ENCODE peak calls at places on chromosomes 11 and 22, in seven cellular contexts. One of them, this sample, is unnamed.
A peak's percentile ranks its signal among the peaks of the same experiment; 100 is the strongest.

GRCh38 chr22:24826710-24827285 is 20.8 kb downstream of the SGSM1 start:
- DNase-seq in tibial artery: no peak
- DNase-seq in PC-3: no peak
- DNase-seq in adrenal gland: no peak
- DNase-seq in right lobe of liver: no peak
- DNase-seq in left ventricle myocardium inferior: no peak
- DNase-seq in endodermal cell: peak; percentile 28
- DNase-seq in this sample: peak; percentile 25

GRCh38 chr11:68848429-68848828 is 6.7 kb upstream of the CPT1A start:
- DNase-seq in left ventricle myocardium inferior: no peak
- DNase-seq in tibial artery: no peak
- DNase-seq in endodermal cell: no peak
- DNase-seq in adrenal gland: no peak
- DNase-seq in PC-3: no peak
- DNase-seq in right lobe of liver: no peak
- DNase-seq in this sample: no peak

GRCh38 chr11:64207247-64208085 is 945 bp downstream of the FERMT3 start:
- DNase-seq in left ventricle myocardium inferior: peak; percentile 69
- DNase-seq in right lobe of liver: peak; percentile 79
- DNase-seq in adrenal gland: peak; percentile 62
- DNase-seq in tibial artery: peak; percentile 70
- DNase-seq in endodermal cell: no peak
- DNase-seq in PC-3: peak; percentile 22
- DNase-seq in this sample: peak; percentile 90

GRCh38 chr11:1567052-1567720 is 4.9 kb downstream of the DUSP8 start:
- DNase-seq in PC-3: no peak
- DNase-seq in right lobe of liver: no peak
- DNase-seq in left ventricle myocardium inferior: no peak
- DNase-seq in adrenal gland: no peak
- DNase-seq in endodermal cell: no peak
- DNase-seq in tibial artery: no peak
- DNase-seq in this sample: peak; percentile 55

GRCh38 chr11:10333490-10333889 is 28.6 kb downstream of the ADM start:
- DNase-seq in endodermal cell: no peak
- DNase-seq in tibial artery: no peak
- DNase-seq in left ventricle myocardium inferior: no peak
- DNase-seq in PC-3: no peak
- DNase-seq in right lobe of liver: no peak
- DNase-seq in adrenal gland: no peak
- DNase-seq in this sample: no peak

GRCh38 chr22:28172948-28173360 is 253.9 kb upstream of the PITPNB start:
- DNase-seq in adrenal gland: no peak
- DNase-seq in endodermal cell: no peak
- DNase-seq in right lobe of liver: no peak
- DNase-seq in left ventricle myocardium inferior: no peak
- DNase-seq in PC-3: peak; percentile 55
- DNase-seq in tibial artery: no peak
- DNase-seq in this sample: no peak

GRCh38 chr11:129998107-129998506 is 4.5 kb downstream of the PRDM10 start:
- DNase-seq in PC-3: no peak
- DNase-seq in left ventricle myocardium inferior: no peak
- DNase-seq in adrenal gland: no peak
- DNase-seq in endodermal cell: no peak
- DNase-seq in right lobe of liver: no peak
- DNase-seq in tibial artery: no peak
- DNase-seq in this sample: no peak

GRCh38 chr11:100867601-100868000 is 180.5 kb downstream of the ARHGAP42 start:
- DNase-seq in adrenal gland: no peak
- DNase-seq in left ventricle myocardium inferior: no peak
- DNase-seq in right lobe of liver: no peak
- DNase-seq in tibial artery: no peak
- DNase-seq in PC-3: no peak
- DNase-seq in endodermal cell: no peak
- DNase-seq in this sample: no peak

GRCh38 chr11:15830730-15831443 is 525.5 kb downstream of the SOX6 start:
- DNase-seq in tibial artery: no peak
- DNase-seq in right lobe of liver: no peak
- DNase-seq in endodermal cell: no peak
- DNase-seq in PC-3: no peak
- DNase-seq in adrenal gland: no peak
- DNase-seq in left ventricle myocardium inferior: no peak
- DNase-seq in this sample: no peak

GRCh38 chr11:68424101-68424632 is 36.4 kb upstream of the PPP6R3 start:
- DNase-seq in endodermal cell: no peak
- DNase-seq in adrenal gland: no peak
- DNase-seq in left ventricle myocardium inferior: no peak
- DNase-seq in PC-3: no peak
- DNase-seq in tibial artery: no peak
- DNase-seq in right lobe of liver: no peak
- DNase-seq in this sample: no peak

GRCh38 chr22:23217171-23218052 is 37.1 kb downstream of the BCR start:
- DNase-seq in PC-3: no peak
- DNase-seq in right lobe of liver: peak; percentile 55
- DNase-seq in tibial artery: no peak
- DNase-seq in left ventricle myocardium inferior: peak; percentile 43
- DNase-seq in adrenal gland: peak; percentile 62
- DNase-seq in endodermal cell: no peak
- DNase-seq in this sample: no peak

GRCh38 chr11:75246006-75246672 is 5.6 kb downstream of the TPBGL start:
- DNase-seq in adrenal gland: peak; percentile 12
- DNase-seq in tibial artery: peak; percentile 4
- DNase-seq in right lobe of liver: peak; percentile 9
- DNase-seq in left ventricle myocardium inferior: no peak
- DNase-seq in endodermal cell: peak; percentile 39
- DNase-seq in PC-3: no peak
- DNase-seq in this sample: no peak

DNA sequence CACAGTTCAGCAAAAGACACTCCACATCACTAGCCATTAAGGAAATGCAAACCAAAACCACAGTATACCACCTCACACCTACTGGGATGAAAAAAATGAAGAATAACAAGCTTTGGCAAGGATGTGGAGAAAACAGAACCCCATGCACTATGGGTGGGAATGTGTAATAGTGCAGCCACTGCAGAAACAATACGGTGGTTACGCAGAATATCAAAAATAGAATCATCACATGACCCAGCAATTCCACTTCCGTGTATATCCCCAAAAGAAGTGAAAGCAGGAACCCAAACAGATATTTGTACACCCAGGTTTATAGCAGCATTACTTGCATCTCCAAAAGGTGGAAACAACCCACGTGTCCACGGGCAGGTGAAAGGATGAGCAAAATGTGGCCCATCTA is 20.8 kb downstream of the CARS1 start:
- DNase-seq in PC-3: no peak
- DNase-seq in endodermal cell: no peak
- DNase-seq in right lobe of liver: no peak
- DNase-seq in adrenal gland: no peak
- DNase-seq in left ventricle myocardium inferior: no peak
- DNase-seq in tibial artery: no peak
- DNase-seq in this sample: no peak
- H3K36me3 ChIP-seq in PC-3: peaks cover 37% of the 10 kb centered on the region
- H3K36me3 ChIP-seq in endodermal cell: peaks cover 80% of the 10 kb centered on the region
- H3K36me3 ChIP-seq in right lobe of liver: peaks cover 15% of the 10 kb centered on the region
- H3K36me3 ChIP-seq in adrenal gland: peaks cover 60% of the 10 kb centered on the region
- H3K36me3 ChIP-seq in left ventricle myocardium inferior: peaks cover 69% of the 10 kb centered on the region
- H3K36me3 ChIP-seq in tibial artery: peaks cover 44% of the 10 kb centered on the region
- H3K36me3 ChIP-seq in this sample: peaks cover 5% of the 10 kb centered on the region

GRCh38 chr11:94793822-94794221 is 25.7 kb downstream of the AMOTL1 start:
- DNase-seq in right lobe of liver: no peak
- DNase-seq in left ventricle myocardium inferior: no peak
- DNase-seq in tibial artery: no peak
- DNase-seq in adrenal gland: no peak
- DNase-seq in endodermal cell: no peak
- DNase-seq in PC-3: peak; percentile 58
- DNase-seq in this sample: no peak
- H3K4me3 ChIP-seq in right lobe of liver: peak overlapping the region; percentile 55
- H3K4me3 ChIP-seq in left ventricle myocardium inferior: no peak overlapping the region
- H3K4me3 ChIP-seq in tibial artery: peak overlapping the region; percentile 18
- H3K4me3 ChIP-seq in adrenal gland: no peak overlapping the region
- H3K4me3 ChIP-seq in endodermal cell: no peak overlapping the region
- H3K4me3 ChIP-seq in PC-3: peak overlapping the region; percentile 37
- H3K4me3 ChIP-seq in this sample: no peak overlapping the region

DNA sequence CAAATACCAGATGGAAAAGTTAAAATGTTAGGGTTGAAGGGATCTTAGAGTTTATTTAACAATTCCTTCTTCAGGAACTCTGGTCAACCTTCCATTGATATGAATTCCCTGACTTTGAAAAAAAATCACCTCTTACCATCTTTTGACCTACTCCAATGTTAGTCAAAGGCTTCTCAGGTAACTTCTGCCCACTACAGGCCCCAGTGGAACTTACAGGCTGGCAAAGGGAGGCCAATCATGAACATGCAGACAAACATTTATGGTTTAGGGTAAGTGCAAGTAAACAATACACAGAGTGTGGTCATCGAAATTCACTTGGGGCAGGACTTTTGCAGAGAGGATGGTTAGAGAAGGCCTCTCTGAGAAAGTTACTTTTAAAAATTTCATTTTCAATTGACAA is 45.1 kb downstream of the SYN3 start:
- DNase-seq in tibial artery: no peak
- DNase-seq in adrenal gland: no peak
- DNase-seq in endodermal cell: peak; percentile 42
- DNase-seq in right lobe of liver: no peak
- DNase-seq in left ventricle myocardium inferior: no peak
- DNase-seq in PC-3: no peak
- DNase-seq in this sample: no peak
- TF ChIP-seq CTCF in tibial artery: no peak
- TF ChIP-seq CTCF in adrenal gland: no peak
- TF ChIP-seq CTCF in endodermal cell: peak; percentile 53
- TF ChIP-seq CTCF in right lobe of liver: no peak
- TF ChIP-seq CTCF in left ventricle myocardium inferior: no peak
- TF ChIP-seq CTCF in PC-3: no peak
- TF ChIP-seq CTCF in this sample: no peak

DNA sequence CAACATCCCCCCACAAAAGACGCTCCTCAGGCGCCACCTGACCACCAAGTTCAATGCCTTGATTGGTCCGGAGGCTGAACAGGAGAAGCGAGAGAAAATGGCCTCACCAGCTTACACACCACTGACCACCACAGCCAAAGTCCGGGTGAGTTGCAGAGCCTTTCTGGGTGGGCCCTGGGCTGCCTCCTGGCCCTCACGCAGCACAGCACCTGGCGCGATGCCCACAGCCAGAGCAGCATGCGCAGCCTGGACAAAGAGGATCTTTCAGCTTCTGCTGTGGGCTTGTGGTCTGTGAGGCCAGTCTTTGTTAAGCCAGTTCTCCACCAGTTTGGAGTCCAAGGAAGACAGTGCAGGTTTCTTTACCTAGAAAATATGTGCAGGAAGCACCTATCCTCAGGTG is 21.6 kb downstream of the CYB5R2 start:
- DNase-seq in tibial artery: no peak
- DNase-seq in adrenal gland: no peak
- DNase-seq in left ventricle myocardium inferior: no peak
- DNase-seq in right lobe of liver: no peak
- DNase-seq in endodermal cell: peak; percentile 32
- DNase-seq in PC-3: no peak
- DNase-seq in this sample: no peak
- H3K36me3 ChIP-seq in tibial artery: peaks cover 63% of the 10 kb centered on the region
- H3K36me3 ChIP-seq in adrenal gland: peaks cover 60% of the 10 kb centered on the region
- H3K36me3 ChIP-seq in left ventricle myocardium inferior: peaks cover 68% of the 10 kb centered on the region
- H3K36me3 ChIP-seq in right lobe of liver: peaks cover 20% of the 10 kb centered on the region
- H3K36me3 ChIP-seq in endodermal cell: peaks cover 97% of the 10 kb centered on the region
- H3K36me3 ChIP-seq in PC-3: no peaks in the 10 kb centered on the region
- H3K36me3 ChIP-seq in this sample: peaks cover 4% of the 10 kb centered on the region

GRCh38 chr22:37431366-37431765 is 4.1 kb upstream of the ELFN2 start:
- DNase-seq in left ventricle myocardium inferior: no peak
- DNase-seq in tibial artery: no peak
- DNase-seq in endodermal cell: peak; percentile 13
- DNase-seq in PC-3: peak; percentile 55
- DNase-seq in right lobe of liver: no peak
- DNase-seq in adrenal gland: no peak
- DNase-seq in this sample: no peak

GRCh38 chr22:37431811-37432707 is 4.8 kb upstream of the ELFN2 start:
- DNase-seq in right lobe of liver: no peak
- DNase-seq in PC-3: peak; percentile 97
- DNase-seq in adrenal gland: no peak
- DNase-seq in left ventricle myocardium inferior: no peak
- DNase-seq in endodermal cell: peak; percentile 29
- DNase-seq in tibial artery: no peak
- DNase-seq in this sample: no peak

GRCh38 chr22:37432708-37433054 is 5.4 kb upstream of the ELFN2 start:
- DNase-seq in left ventricle myocardium inferior: no peak
- DNase-seq in right lobe of liver: no peak
- DNase-seq in tibial artery: no peak
- DNase-seq in adrenal gland: no peak
- DNase-seq in endodermal cell: peak; percentile 21
- DNase-seq in PC-3: no peak
- DNase-seq in this sample: no peak

GRCh38 chr22:37435970-37436603 is 8.8 kb upstream of the ELFN2 start:
- DNase-seq in adrenal gland: no peak
- DNase-seq in tibial artery: no peak
- DNase-seq in PC-3: no peak
- DNase-seq in right lobe of liver: no peak
- DNase-seq in left ventricle myocardium inferior: no peak
- DNase-seq in endodermal cell: no peak
- DNase-seq in this sample: no peak

DNA sequence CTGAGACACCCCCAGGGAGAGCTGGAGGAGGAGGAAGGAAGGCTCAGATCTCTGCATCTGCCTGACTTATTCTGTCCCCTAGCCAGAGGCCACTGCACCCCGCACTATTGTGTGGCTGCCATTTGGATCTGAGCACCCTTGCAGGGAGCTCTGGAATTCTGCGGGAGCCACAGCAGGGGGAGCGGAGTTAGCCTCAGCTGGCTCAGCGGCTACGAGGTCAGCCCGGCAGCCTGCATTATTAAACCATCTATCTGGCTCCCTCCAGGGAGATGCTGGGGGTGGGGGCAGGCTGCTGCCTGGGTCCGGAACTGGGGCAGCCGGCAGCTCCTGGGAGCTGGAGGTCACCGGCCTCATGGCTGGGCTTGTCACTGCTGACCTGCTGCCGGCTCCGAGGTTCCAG is 6.5 kb upstream of the ELFN2 start:
- DNase-seq in left ventricle myocardium inferior: no peak
- DNase-seq in tibial artery: no peak
- DNase-seq in adrenal gland: peak; percentile 33
- DNase-seq in PC-3: no peak
- DNase-seq in endodermal cell: peak; percentile 50
- DNase-seq in right lobe of liver: no peak
- DNase-seq in this sample: no peak
- H3K4me3 ChIP-seq in left ventricle myocardium inferior: no peak overlapping the region
- H3K4me3 ChIP-seq in tibial artery: no peak overlapping the region
- H3K4me3 ChIP-seq in adrenal gland: no peak overlapping the region
- H3K4me3 ChIP-seq in PC-3: no peak overlapping the region
- H3K4me3 ChIP-seq in endodermal cell: no peak overlapping the region
- H3K4me3 ChIP-seq in right lobe of liver: no peak overlapping the region
- H3K4me3 ChIP-seq in this sample: no peak overlapping the region

DNA sequence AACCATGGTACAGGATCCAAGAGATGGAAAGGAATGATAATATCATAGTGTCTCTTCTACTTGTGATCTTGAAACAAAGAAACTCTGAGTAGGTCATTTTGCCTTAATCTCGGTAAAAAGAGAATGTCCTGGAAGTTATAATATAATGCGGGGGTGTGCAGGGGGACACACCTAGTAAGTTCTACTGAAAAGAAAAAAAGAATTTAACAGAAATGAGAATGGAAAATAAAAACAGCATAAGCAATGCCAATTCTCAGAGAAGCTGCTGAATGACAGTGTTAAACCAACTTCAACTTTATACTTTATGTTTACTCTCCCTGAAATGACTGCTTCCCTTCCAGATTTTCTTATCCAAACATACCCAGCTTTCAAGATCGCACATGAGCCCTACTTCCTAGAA is 2.0 kb downstream of the HPS5 start:
- DNase-seq in tibial artery: no peak
- DNase-seq in adrenal gland: no peak
- DNase-seq in left ventricle myocardium inferior: no peak
- DNase-seq in PC-3: no peak
- DNase-seq in endodermal cell: no peak
- DNase-seq in right lobe of liver: no peak
- DNase-seq in this sample: no peak
- TF ChIP-seq CTCF in tibial artery: no peak
- TF ChIP-seq CTCF in adrenal gland: no peak
- TF ChIP-seq CTCF in left ventricle myocardium inferior: no peak
- TF ChIP-seq CTCF in PC-3: no peak
- TF ChIP-seq CTCF in endodermal cell: no peak
- TF ChIP-seq CTCF in right lobe of liver: no peak
- TF ChIP-seq CTCF in this sample: no peak